ENCODE peak calls at places on chromosomes 7 and 10, in nine cellular contexts. S is CD8-positive, alpha-beta T cell; U is ascending aorta; A is cardiac muscle cell; N is right cardiac atrium; K is Panc1; O is epithelial cell of prostate; D is right lobe of liver; Q is pancreas. J is an unnamed sample.

GRCh38 chr7:158252837-158253669 is 334.6 kb downstream of the PTPRN2 start:
- DNase-seq in S (no peak), U (no peak), A (no peak), N (no peak), K (no peak), O (no peak), D (no peak), Q (no peak), J (no peak)

GRCh38 chr7:76206633-76207032 is 4.9 kb downstream of the SRRM3 start:
- DNase-seq in S (no peak), U (no peak), A (peak; percentile 59), N (no peak), K (no peak), O (no peak), D (no peak), Q (no peak), J (no peak)

GRCh38 chr7:1700536-1701333 is 30.7 kb downstream of the ELFN1 start:
- DNase-seq in S (no peak), U (no peak), A (no peak), N (no peak), K (no peak), O (no peak), D (no peak), Q (peak; percentile 13), J (no peak)

GRCh38 chr10:112140110-112140755 is 43.3 kb downstream of the GPAM start:
- DNase-seq in S (peak; percentile 69), U (no peak), A (peak; percentile 77), N (peak; percentile 58), K (peak; percentile 50), O (peak; percentile 27), D (peak; percentile 66), Q (peak; percentile 82), J (peak; percentile 1)

GRCh38 chr10:73850863-73851461 is 23.4 kb downstream of the CAMK2G start:
- DNase-seq in S (no peak), U (peak; percentile 43), A (peak; percentile 89), N (peak; percentile 53), K (no peak), O (no peak), D (no peak), Q (no peak), J (no peak)

GRCh38 chr10:11036424-11037011 is 18.8 kb downstream of the CELF2 start:
- DNase-seq in S (no peak), U (no peak), A (peak; percentile 70), N (no peak), K (peak; percentile 15), O (no peak), D (no peak), Q (no peak), J (no peak)

GRCh38 chr10:26216949-26217395 is 398 bp downstream of the GAD2 start:
- DNase-seq in S (no peak), U (no peak), A (no peak), N (no peak), K (no peak), O (no peak), D (no peak), Q (no peak), J (no peak)

GRCh38 chr7:122790132-122790531 is 87.4 kb upstream of the RNF148 start:
- DNase-seq in S (no peak), U (no peak), A (peak; percentile 1), N (no peak), K (no peak), O (no peak), D (no peak), Q (no peak), J (no peak)

GRCh38 chr7:13990984-13991790 is 1.7 kb upstream of the ETV1 start:
- DNase-seq in S (peak; percentile 32), U (peak; percentile 89), A (peak; percentile 99), N (peak; percentile 98), K (peak; percentile 99), O (peak; percentile 85), D (peak; percentile 97), Q (peak; percentile 91), J (peak; percentile 95)

GRCh38 chr10:78523453-78523852 is 489.8 kb downstream of the RPS24 start:
- DNase-seq in S (no peak), U (no peak), A (no peak), N (no peak), K (no peak), O (no peak), D (no peak), Q (no peak), J (no peak)

GRCh38 chr7:23654508-23654907 is 25.5 kb upstream of the FAM221A start:
- DNase-seq in S (no peak), U (no peak), A (peak; percentile 40), N (no peak), K (no peak), O (no peak), D (no peak), Q (no peak), J (no peak)

GRCh38 chr10:63146503-63146902 is 13.4 kb downstream of the NRBF2 start:
- DNase-seq in S (no peak), U (no peak), A (no peak), N (no peak), K (no peak), O (no peak), D (no peak), Q (no peak), J (no peak)

GRCh38 chr10:3132036-3133025 is 40.3 kb downstream of the PITRM1 start:
- DNase-seq in S (no peak), U (no peak), A (no peak), N (no peak), K (no peak), O (no peak), D (peak; percentile 27), Q (no peak), J (no peak)

GRCh38 chr7:127782550-127783266 is 130.7 kb downstream of the SND1 start:
- DNase-seq in S (no peak), U (no peak), A (peak; percentile 43), N (no peak), K (no peak), O (no peak), D (no peak), Q (no peak), J (no peak)

GRCh38 chr10:112435013-112435619 is 11.6 kb downstream of the ZDHHC6 start:
- DNase-seq in S (no peak), U (no peak), A (peak; percentile 70), N (no peak), K (no peak), O (no peak), D (no peak), Q (no peak), J (no peak)

GRCh38 chr7:139304517-139304916 is 36.6 kb upstream of the FMC1 start:
- DNase-seq in S (no peak), U (no peak), A (peak; percentile 3), N (no peak), K (no peak), O (no peak), D (no peak), Q (no peak), J (no peak)

GRCh38 chr7:84060760-84061261 is 133.8 kb downstream of the SEMA3A start:
- DNase-seq in S (no peak), U (no peak), A (peak; percentile 21), N (no peak), K (peak; percentile 28), O (no peak), D (no peak), Q (no peak), J (no peak)

GRCh38 chr10:89566095-89566950 is 30.9 kb upstream of the SLC16A12 start:
- DNase-seq in S (no peak), U (no peak), A (no peak), N (no peak), K (no peak), O (no peak), D (no peak), Q (no peak), J (no peak)

GRCh38 chr7:150435390-150436073 is 14.9 kb upstream of the GIMAP8 start:
- DNase-seq in S (no peak), U (no peak), A (no peak), N (no peak), K (no peak), O (no peak), D (no peak), Q (no peak), J (peak; percentile 34)

GRCh38 chr7:93147358-93147757 is 827 bp downstream of the SAMD9L start:
- DNase-seq in S (peak; percentile 40), U (no peak), A (peak; percentile 68), N (peak; percentile 31), K (no peak), O (no peak), D (no peak), Q (no peak), J (no peak)

GRCh38 chr7:16975712-16976111 is 93.9 kb upstream of the AGR3 start:
- DNase-seq in S (no peak), U (no peak), A (no peak), N (no peak), K (no peak), O (no peak), D (no peak), Q (no peak), J (no peak)

GRCh38 chr7:106538638-106539037 is 122.3 kb downstream of the CCDC71L start:
- DNase-seq in S (no peak), U (no peak), A (peak; percentile 40), N (no peak), K (no peak), O (no peak), D (no peak), Q (no peak), J (no peak)

GRCh38 chr10:93601774-93602162 is 733 bp upstream of the RBP4 start:
- DNase-seq in S (no peak), U (no peak), A (no peak), N (no peak), K (no peak), O (no peak), D (no peak), Q (no peak), J (no peak)
- H3K27ac ChIP-seq in S (no peak overlapping the region), U (no peak overlapping the region), A (no peak overlapping the region), N (no peak overlapping the region), K (no peak overlapping the region), O (no peak overlapping the region), D (peak overlapping the region; percentile 82), Q (no peak overlapping the region), J (no peak overlapping the region)

DNA sequence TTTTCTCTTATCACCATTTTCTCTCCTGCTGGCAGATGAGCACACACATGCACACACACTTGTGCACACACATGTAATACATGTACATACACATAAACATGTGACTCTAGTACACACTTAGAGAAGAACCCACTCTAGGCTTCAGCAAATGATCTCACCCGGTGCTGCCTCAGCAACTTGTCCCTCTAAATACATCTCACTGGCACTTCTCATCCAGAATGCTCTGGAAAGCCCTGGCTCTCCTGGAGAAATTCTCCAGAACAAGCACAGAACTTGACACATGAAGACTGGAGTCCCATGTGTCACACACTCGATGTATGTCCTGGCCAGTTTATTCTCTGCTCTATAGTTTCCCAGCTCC is 254.9 kb downstream of the ELMO1 start:
- DNase-seq in S (no peak), U (no peak), A (no peak), N (no peak), K (no peak), O (no peak), D (no peak), Q (no peak), J (no peak)
- H3K27ac ChIP-seq in S (no peak overlapping the region), U (no peak overlapping the region), A (peak overlapping the region; percentile 50), N (peak overlapping the region; percentile 68), K (no peak overlapping the region), O (no peak overlapping the region), D (no peak overlapping the region), Q (no peak overlapping the region), J (peak overlapping the region; percentile 13)

GRCh38 chr7:77416621-77417371 is 647 bp upstream of the GSAP start:
- DNase-seq in S (no peak), U (no peak), A (no peak), N (no peak), K (no peak), O (no peak), D (no peak), Q (no peak), J (no peak)
- H3K27ac ChIP-seq in S (peak overlapping the region; percentile 58), U (peak overlapping the region; percentile 72), A (no peak overlapping the region), N (peak overlapping the region; percentile 82), K (no peak overlapping the region), O (peak overlapping the region; percentile 99), D (peak overlapping the region; percentile 92), Q (peak overlapping the region; percentile 94), J (peak overlapping the region; percentile 76)

GRCh38 chr10:124998624-124999291 is 56.8 kb downstream of the ZRANB1 start:
- DNase-seq in S (no peak), U (no peak), A (no peak), N (no peak), K (no peak), O (no peak), D (peak; percentile 32), Q (peak; percentile 54), J (no peak)
- H3K27ac ChIP-seq in S (no peak overlapping the region), U (peak overlapping the region; percentile 94), A (no peak overlapping the region), N (no peak overlapping the region), K (no peak overlapping the region), O (no peak overlapping the region), D (no peak overlapping the region), Q (peak overlapping the region; percentile 46), J (peak overlapping the region; percentile 45)

J was measured in substantia nigra.